ENCODE peak calls at places on chromosomes 7 and 10, in eight cellular contexts. One of them, this sample, is unnamed.

GRCh38 chr7:102064361-102065025 is 222.2 kb upstream of the SH2B2 start:
- DNase-seq in kidney epithelial cell: no peak
- DNase-seq in posterior cingulate gyrus: no peak
- DNase-seq in stimulated activated CD4-positive, alpha-beta T cell treated with anti-CD3 and anti-CD28 coated beads, Interleukin-4, amount 100 ng/mL, for 24 hours: no peak
- DNase-seq in GM19239: no peak
- DNase-seq in non-pigmented ciliary epithelial cell: no peak
- DNase-seq in iPS-NIHi11: peak; percentile 40
- DNase-seq in NCI-H1092 treated with DMSO at 0.1 percent for 48 hours: no peak
- DNase-seq in this sample: no peak

GRCh38 chr10:62665771-62666170 is 138.7 kb upstream of the ADO start:
- DNase-seq in NCI-H1092 treated with DMSO at 0.1 percent for 48 hours: no peak
- DNase-seq in iPS-NIHi11: no peak
- DNase-seq in stimulated activated CD4-positive, alpha-beta T cell treated with anti-CD3 and anti-CD28 coated beads, Interleukin-4, amount 100 ng/mL, for 24 hours: no peak
- DNase-seq in kidney epithelial cell: no peak
- DNase-seq in non-pigmented ciliary epithelial cell: no peak
- DNase-seq in GM19239: no peak
- DNase-seq in posterior cingulate gyrus: no peak
- DNase-seq in this sample: no peak

GRCh38 chr7:80204919-80205318 is 70.3 kb downstream of the GNAI1 start:
- DNase-seq in non-pigmented ciliary epithelial cell: no peak
- DNase-seq in GM19239: no peak
- DNase-seq in NCI-H1092 treated with DMSO at 0.1 percent for 48 hours: no peak
- DNase-seq in stimulated activated CD4-positive, alpha-beta T cell treated with anti-CD3 and anti-CD28 coated beads, Interleukin-4, amount 100 ng/mL, for 24 hours: no peak
- DNase-seq in kidney epithelial cell: no peak
- DNase-seq in iPS-NIHi11: no peak
- DNase-seq in posterior cingulate gyrus: no peak
- DNase-seq in this sample: no peak

GRCh38 chr7:78179827-78180226 is 381.3 kb downstream of the PHTF2 start:
- DNase-seq in non-pigmented ciliary epithelial cell: no peak
- DNase-seq in posterior cingulate gyrus: no peak
- DNase-seq in NCI-H1092 treated with DMSO at 0.1 percent for 48 hours: no peak
- DNase-seq in kidney epithelial cell: no peak
- DNase-seq in stimulated activated CD4-positive, alpha-beta T cell treated with anti-CD3 and anti-CD28 coated beads, Interleukin-4, amount 100 ng/mL, for 24 hours: no peak
- DNase-seq in GM19239: no peak
- DNase-seq in iPS-NIHi11: no peak
- DNase-seq in this sample: no peak

GRCh38 chr7:114554781-114555537 is 140.3 kb downstream of the FOXP2 start:
- DNase-seq in kidney epithelial cell: no peak
- DNase-seq in stimulated activated CD4-positive, alpha-beta T cell treated with anti-CD3 and anti-CD28 coated beads, Interleukin-4, amount 100 ng/mL, for 24 hours: no peak
- DNase-seq in NCI-H1092 treated with DMSO at 0.1 percent for 48 hours: no peak
- DNase-seq in GM19239: no peak
- DNase-seq in posterior cingulate gyrus: no peak
- DNase-seq in iPS-NIHi11: no peak
- DNase-seq in non-pigmented ciliary epithelial cell: no peak
- DNase-seq in this sample: no peak

GRCh38 chr7:78279035-78279434 is 480.5 kb downstream of the PHTF2 start:
- DNase-seq in kidney epithelial cell: peak; percentile 25
- DNase-seq in GM19239: no peak
- DNase-seq in posterior cingulate gyrus: no peak
- DNase-seq in iPS-NIHi11: no peak
- DNase-seq in non-pigmented ciliary epithelial cell: peak; percentile 46
- DNase-seq in stimulated activated CD4-positive, alpha-beta T cell treated with anti-CD3 and anti-CD28 coated beads, Interleukin-4, amount 100 ng/mL, for 24 hours: no peak
- DNase-seq in NCI-H1092 treated with DMSO at 0.1 percent for 48 hours: no peak
- DNase-seq in this sample: no peak

GRCh38 chr10:100735345-100736143 is 9.8 kb upstream of the PAX2 start:
- DNase-seq in GM19239: no peak
- DNase-seq in posterior cingulate gyrus: no peak
- DNase-seq in stimulated activated CD4-positive, alpha-beta T cell treated with anti-CD3 and anti-CD28 coated beads, Interleukin-4, amount 100 ng/mL, for 24 hours: no peak
- DNase-seq in non-pigmented ciliary epithelial cell: no peak
- DNase-seq in kidney epithelial cell: no peak
- DNase-seq in NCI-H1092 treated with DMSO at 0.1 percent for 48 hours: no peak
- DNase-seq in iPS-NIHi11: no peak
- DNase-seq in this sample: no peak

GRCh38 chr7:156446990-156447389 is 193.6 kb upstream of the RNF32 start:
- DNase-seq in non-pigmented ciliary epithelial cell: no peak
- DNase-seq in GM19239: no peak
- DNase-seq in NCI-H1092 treated with DMSO at 0.1 percent for 48 hours: no peak
- DNase-seq in stimulated activated CD4-positive, alpha-beta T cell treated with anti-CD3 and anti-CD28 coated beads, Interleukin-4, amount 100 ng/mL, for 24 hours: no peak
- DNase-seq in kidney epithelial cell: no peak
- DNase-seq in iPS-NIHi11: no peak
- DNase-seq in posterior cingulate gyrus: no peak
- DNase-seq in this sample: no peak

GRCh38 chr7:6171532-6172330 is 100.7 kb downstream of the CYTH3 start:
- DNase-seq in non-pigmented ciliary epithelial cell: no peak
- DNase-seq in NCI-H1092 treated with DMSO at 0.1 percent for 48 hours: no peak
- DNase-seq in stimulated activated CD4-positive, alpha-beta T cell treated with anti-CD3 and anti-CD28 coated beads, Interleukin-4, amount 100 ng/mL, for 24 hours: no peak
- DNase-seq in GM19239: no peak
- DNase-seq in kidney epithelial cell: no peak
- DNase-seq in posterior cingulate gyrus: no peak
- DNase-seq in iPS-NIHi11: peak; percentile 75
- DNase-seq in this sample: no peak

GRCh38 chr7:157432541-157432956 is 95.7 kb downstream of the DNAJB6 start:
- DNase-seq in kidney epithelial cell: peak; percentile 38
- DNase-seq in iPS-NIHi11: peak; percentile 86
- DNase-seq in posterior cingulate gyrus: no peak
- DNase-seq in NCI-H1092 treated with DMSO at 0.1 percent for 48 hours: peak; percentile 58
- DNase-seq in non-pigmented ciliary epithelial cell: no peak
- DNase-seq in stimulated activated CD4-positive, alpha-beta T cell treated with anti-CD3 and anti-CD28 coated beads, Interleukin-4, amount 100 ng/mL, for 24 hours: no peak
- DNase-seq in GM19239: no peak
- DNase-seq in this sample: peak; percentile 89

This sample was measured in COR-L47.